ENCODE peak calls at places on chromosome X, in seven cellular contexts. D is amniotic stem cell; L is activated T-helper 1 cell treated with anti-CD3 and anti-CD28 coated beads, Interleukin-2, amount 50 U/mL, for 16 hours; G is substantia nigra; M is progenitor cell of endocrine pancreas; W is DMS79; F is EL. Z is an unnamed sample.
A peak's percentile ranks its signal among the peaks of the same experiment; 100 is the strongest.

GRCh38 chrX:13092455-13092941 is 48.1 kb upstream of the FAM9C start:
- DNase-seq in M (no peak), G (no peak), W (no peak), F (no peak), D (no peak), L (peak; percentile 58), Z (no peak)

GRCh38 chrX:40266490-40267333 is 169.0 kb upstream of the BCOR start:
- DNase-seq in M (peak; percentile 49), W (peak; percentile 27), D (peak; percentile 33), F (peak; percentile 61), G (peak; percentile 26), L (peak; percentile 20), Z (peak; percentile 75)

GRCh38 chrX:19888419-19888879 is 1.0 kb upstream of the SH3KBP1 start:
- DNase-seq in W (no peak), M (no peak), L (no peak), F (peak; percentile 77), D (peak; percentile 10), G (no peak), Z (peak; percentile 78)

GRCh38 chrX:112769034-112769433 is 71.6 kb downstream of the AMOT start:
- DNase-seq in G (no peak), W (no peak), D (no peak), F (no peak), L (no peak), M (no peak), Z (no peak)

GRCh38 chrX:2185341-2186082 is 315.3 kb downstream of the DHRSX start:
- DNase-seq in G (no peak), W (no peak), L (no peak), F (no peak), D (no peak), M (no peak), Z (no peak)

GRCh38 chrX:154486396-154487207 is at the start of gene UBL4A:
- DNase-seq in D (no peak), W (peak; percentile 34), G (no peak), F (peak; percentile 64), L (peak; percentile 43), M (peak; percentile 60), Z (peak; percentile 62)

GRCh38 chrX:48511561-48511960 is 2.8 kb downstream of the PORCN start:
- DNase-seq in W (no peak), F (peak; percentile 15), D (no peak), M (no peak), L (no peak), G (no peak), Z (peak; percentile 35)

GRCh38 chrX:41449615-41450014 is 2.5 kb downstream of the NYX start:
- DNase-seq in F (peak; percentile 17), W (no peak), D (no peak), L (no peak), M (no peak), G (no peak), Z (peak; percentile 28)

GRCh38 chrX:31715675-31716074 is 643.8 kb upstream of the FTHL17 start:
- DNase-seq in M (no peak), D (no peak), L (no peak), G (no peak), W (no peak), F (no peak), Z (no peak)

GRCh38 chrX:9279271-9279596 is 185.6 kb upstream of the TBL1X start:
- DNase-seq in G (no peak), F (peak; percentile 1), M (no peak), L (no peak), W (no peak), D (no peak), Z (peak; percentile 52)

GRCh38 chrX:38189431-38190128 is 31.1 kb downstream of the SRPX start:
- DNase-seq in F (no peak), M (no peak), W (no peak), D (no peak), L (no peak), G (no peak), Z (no peak)

GRCh38 chrX:140764401-140764919 is 54.9 kb downstream of the LINC00632 start:
- DNase-seq in W (no peak), G (no peak), F (peak; percentile 56), D (no peak), M (peak; percentile 11), L (no peak), Z (peak; percentile 8)

GRCh38 chrX:70479197-70479969 is 34.7 kb downstream of the DLG3 start:
- DNase-seq in L (no peak), M (no peak), D (peak; percentile 16), G (no peak), W (no peak), F (peak; percentile 67), Z (peak; percentile 80)